ENCODE peak calls at places on chromosomes 5 and 9, in seven cellular contexts. U is fibroblast of lung, B is uterus, H is bronchial epithelial cell, Z is A549, G is IMR-90, C is esophagus muscularis mucosa. E is an unnamed sample.

GRCh38 chr5:129069316-129069715 is 25.2 kb upstream of the ISOC1 start:
- DNase-seq in U (no peak), Z (no peak), C (no peak), H (no peak), B (no peak), G (no peak), E (no peak)

GRCh38 chr9:97307091-97307490 is 368 bp upstream of the CCDC180 start:
- DNase-seq in H (peak), C (peak), U (peak), G (peak), B (peak), Z (no peak), E (no peak)

GRCh38 chr5:63245271-63245670 is 666.7 kb downstream of the LRRC70 start:
- DNase-seq in B (no peak), H (peak), G (no peak), C (no peak), U (peak), Z (no peak), E (no peak)

GRCh38 chr9:133536080-133536479 is 1.6 kb downstream of the ADAMTSL2 start:
- DNase-seq in U (no peak), H (no peak), Z (no peak), G (no peak), B (no peak), C (no peak), E (no peak)

GRCh38 chr5:36452394-36453100 is 150.8 kb upstream of the RANBP3L start:
- DNase-seq in U (no peak), B (no peak), C (no peak), Z (no peak), G (no peak), H (peak), E (no peak)

GRCh38 chr5:155087036-155087435 is 73.5 kb downstream of the KIF4B start:
- DNase-seq in B (no peak), G (peak), Z (no peak), C (no peak), U (peak), H (peak), E (no peak)

GRCh38 chr5:25554077-25554476 is 909.3 kb upstream of the CDH10 start:
- DNase-seq in H (no peak), G (no peak), U (no peak), Z (no peak), C (no peak), B (no peak), E (no peak)

GRCh38 chr5:96087939-96088338 is 126.3 kb upstream of the ELL2 start:
- DNase-seq in U (no peak), Z (no peak), H (no peak), B (no peak), G (no peak), C (no peak), E (no peak)

GRCh38 chr9:9598723-9599122 is 1014.1 kb downstream of the PTPRD start:
- DNase-seq in B (no peak), H (no peak), Z (no peak), G (no peak), U (no peak), C (no peak), E (no peak)

GRCh38 chr9:86706391-86706790 is 240.9 kb downstream of the GAS1 start:
- DNase-seq in H (peak), Z (no peak), U (peak), B (no peak), G (peak), C (peak), E (no peak)

GRCh38 chr5:124738751-124739559 is 7.5 kb downstream of the ZNF608 start:
- DNase-seq in H (no peak), Z (no peak), G (no peak), U (peak), B (no peak), C (no peak), E (no peak)
- TF ChIP-seq CTCF in H (no peak), Z (no peak), G (no peak), U (peak), B (no peak), C (no peak), E (no peak)

DNA sequence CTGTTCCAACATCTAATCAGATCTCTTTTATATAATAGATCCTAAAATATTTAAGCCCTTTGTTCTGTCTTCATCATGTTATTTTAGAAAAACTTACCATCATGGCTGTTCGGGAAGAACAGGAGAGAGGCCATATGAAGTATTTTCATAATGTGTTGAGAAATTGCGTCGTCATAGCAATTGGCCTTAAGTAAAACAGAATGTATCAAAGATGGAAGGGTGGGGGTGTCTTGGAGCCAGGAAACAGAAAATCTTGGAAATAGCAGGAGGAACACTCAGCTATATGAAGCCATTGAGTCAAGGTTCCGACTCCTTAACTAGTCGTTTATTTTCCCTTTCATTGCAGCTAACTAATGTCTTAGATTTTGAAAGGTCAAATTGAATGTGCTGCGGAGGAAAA is 1.3 kb downstream of the SPTAN1 start:
- DNase-seq in B (no peak), G (peak), Z (peak), H (peak), C (no peak), U (peak), E (no peak)
- H3K4me3 ChIP-seq in B (peak), G (peak), Z (peak), H (peak), C (peak), U (peak), E (peak)

DNA sequence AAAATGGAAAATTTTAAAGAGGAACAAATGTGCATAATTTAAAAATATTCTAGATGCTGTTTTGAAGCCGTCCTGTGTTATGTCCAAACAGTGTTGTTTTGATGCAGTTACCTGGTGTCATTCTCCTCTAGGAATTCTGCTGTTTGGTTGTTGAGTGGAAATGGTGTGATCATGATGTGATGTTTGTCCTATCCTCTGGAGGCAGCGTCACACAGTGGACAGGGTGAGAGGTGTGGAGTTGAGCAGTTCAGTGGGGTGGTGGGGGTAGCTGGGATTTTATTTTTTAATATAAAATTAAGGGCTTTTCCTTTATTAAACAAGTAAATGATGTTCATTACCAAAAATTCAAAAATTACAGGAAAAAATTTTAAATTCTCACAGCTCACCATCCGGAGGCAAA is 31.2 kb downstream of the PRDM6 start:
- DNase-seq in Z (peak), C (no peak), B (no peak), U (no peak), G (no peak), H (no peak), E (no peak)
- TF ChIP-seq CTCF in Z (peak), C (no peak), B (no peak), U (peak), G (peak), H (peak), E (peak)

GRCh38 chr5:77973253-77973609 is 197.1 kb upstream of the TBCA start:
- DNase-seq in G (no peak), B (no peak), H (no peak), C (no peak), Z (no peak), U (no peak), E (no peak)
- H3K4me3 ChIP-seq in G (no peak), B (no peak), H (no peak), C (peak), Z (no peak), U (no peak), E (no peak)

GRCh38 chr5:144142826-144143167 is 27.7 kb downstream of the YIPF5 start:
- DNase-seq in H (no peak), U (no peak), Z (no peak), B (no peak), G (no peak), C (no peak), E (no peak)

GRCh38 chr5:144143625-144144024 is 26.8 kb downstream of the YIPF5 start:
- DNase-seq in U (no peak), Z (no peak), G (no peak), H (no peak), B (no peak), C (no peak), E (no peak)

GRCh38 chr5:144142030-144142825 is 28.2 kb downstream of the YIPF5 start:
- DNase-seq in C (no peak), B (no peak), H (peak), U (peak), G (peak), Z (peak), E (no peak)

GRCh38 chr5:144141581-144141980 is 28.9 kb downstream of the YIPF5 start:
- DNase-seq in U (no peak), Z (no peak), B (no peak), C (no peak), G (no peak), H (peak), E (no peak)

DNA sequence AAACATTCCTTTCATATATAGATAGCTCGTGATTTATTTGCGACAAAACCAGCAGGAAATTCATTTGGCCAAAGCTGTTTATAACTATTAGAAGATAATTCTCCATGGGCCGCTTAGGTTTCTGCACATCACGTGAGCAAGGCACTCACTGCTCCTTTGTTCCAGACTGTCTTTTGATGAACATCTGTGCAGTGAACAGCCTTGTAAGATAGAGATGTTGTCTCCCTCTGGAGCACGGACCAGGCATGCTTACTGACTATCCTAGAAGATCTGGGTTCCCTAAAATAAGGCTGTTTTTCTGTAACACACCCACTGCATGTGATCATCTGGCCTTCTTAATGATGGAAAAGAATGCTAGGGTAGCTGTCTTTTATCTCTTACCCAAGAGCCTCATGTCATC is 30.9 kb downstream of the YIPF5 start:
- DNase-seq in H (no peak), Z (peak), B (no peak), G (peak), C (no peak), U (peak), E (no peak)
- TF ChIP-seq CTCF in H (no peak), Z (no peak), B (no peak), G (peak), C (no peak), U (peak), E (peak)

GRCh38 chr5:142981886-142982820 is 212.0 kb downstream of the ARHGAP26 start:
- DNase-seq in B (peak), Z (no peak), H (peak), C (no peak), U (peak), G (peak), E (no peak)
- H3K4me3 ChIP-seq in B (no peak), Z (no peak), H (no peak), C (no peak), U (no peak), G (no peak), E (no peak)

DNA sequence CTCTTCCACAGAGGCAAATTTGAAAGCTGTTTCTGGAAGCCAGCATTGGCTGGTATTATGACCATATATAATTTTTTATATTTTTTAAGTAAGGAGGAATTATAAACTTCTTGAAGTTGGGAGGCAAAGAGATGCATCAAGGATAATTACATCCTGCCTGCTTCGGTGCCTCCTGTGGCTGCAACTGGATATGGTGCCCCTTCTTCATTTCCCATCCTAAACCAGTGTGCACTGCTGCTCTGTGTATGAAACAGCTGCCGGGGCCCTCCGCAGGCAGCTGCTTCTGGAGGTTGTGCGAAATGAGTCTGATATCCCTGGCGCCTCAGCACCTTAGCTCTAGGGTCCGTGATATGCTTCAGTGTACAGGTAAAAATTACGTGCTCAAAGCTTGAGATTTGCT is 304.2 kb downstream of the ENC1 start:
- DNase-seq in H (no peak), G (no peak), Z (no peak), U (no peak), B (no peak), C (no peak), E (no peak)
- TF ChIP-seq CTCF in H (peak), G (peak), Z (no peak), U (peak), B (no peak), C (no peak), E (no peak)

GRCh38 chr5:179343902-179344300 is 1.4 kb downstream of the ADAMTS2 start:
- DNase-seq in G (peak), C (no peak), U (peak), Z (no peak), B (no peak), H (no peak), E (no peak)
- H3K4me3 ChIP-seq in G (peak), C (peak), U (peak), Z (no peak), B (peak), H (no peak), E (peak)